ENCODE peak calls at places on chromosomes 16 and 17, in ten cellular contexts. U, V, P, J, R, K, I, S, N and O are unnamed samples.

GRCh38 chr16:600781-601180 is 10.9 kb downstream of the RAB40C start:
- DNase-seq in U (no peak), V (no peak), P (no peak), J (no peak), R (no peak), K (peak; percentile 39), I (no peak), S (no peak), N (no peak), O (no peak)

GRCh38 chr16:12578001-12578400 is 225.7 kb downstream of the CPPED1 start:
- DNase-seq in U (no peak), V (no peak), P (no peak), J (no peak), R (no peak), K (no peak), I (no peak), S (no peak), N (no peak), O (no peak)

GRCh38 chr17:78226752-78227454 is 4.5 kb upstream of the TMEM235 start:
- DNase-seq in U (no peak), V (no peak), P (no peak), J (no peak), R (peak; percentile 38), K (no peak), I (no peak), S (no peak), N (no peak), O (no peak)

GRCh38 chr17:79789943-79790804 is 6.7 kb downstream of the CBX8 start:
- DNase-seq in U (no peak), V (peak; percentile 83), P (peak; percentile 55), J (no peak), R (no peak), K (peak; percentile 70), I (no peak), S (peak; percentile 57), N (no peak), O (peak; percentile 96)

GRCh38 chr16:51431517-51432241 is 280.6 kb upstream of the SALL1 start:
- DNase-seq in U (peak; percentile 95), V (no peak), P (no peak), J (no peak), R (no peak), K (no peak), I (no peak), S (no peak), N (peak; percentile 93), O (no peak)

GRCh38 chr16:12406840-12407690 is 396.6 kb downstream of the CPPED1 start:
- DNase-seq in U (no peak), V (no peak), P (no peak), J (no peak), R (no peak), K (no peak), I (no peak), S (no peak), N (no peak), O (no peak)

GRCh38 chr17:50511058-50511457 is 2.8 kb downstream of the MYCBPAP start:
- DNase-seq in U (no peak), V (no peak), P (no peak), J (no peak), R (no peak), K (no peak), I (no peak), S (no peak), N (no peak), O (no peak)

GRCh38 chr17:42667088-42667951 is 8.2 kb downstream of the TUBG2 start:
- DNase-seq in U (no peak), V (no peak), P (no peak), J (no peak), R (peak; percentile 76), K (no peak), I (peak; percentile 84), S (no peak), N (no peak), O (no peak)

GRCh38 chr16:56933828-56934598 is 2.1 kb downstream of the HERPUD1 start:
- DNase-seq in U (no peak), V (no peak), P (no peak), J (no peak), R (no peak), K (no peak), I (no peak), S (no peak), N (no peak), O (no peak)

GRCh38 chr16:74570412-74571301 is 36.3 kb downstream of the GLG1 start:
- DNase-seq in U (no peak), V (no peak), P (no peak), J (no peak), R (no peak), K (no peak), I (no peak), S (no peak), N (no peak), O (no peak)

GRCh38 chr16:84955427-84955826 is 55.9 kb downstream of the ZDHHC7 start:
- DNase-seq in U (no peak), V (no peak), P (no peak), J (no peak), R (no peak), K (no peak), I (no peak), S (no peak), N (no peak), O (no peak)

GRCh38 chr16:19143241-19143640 is 24.8 kb upstream of the SYT17 start:
- DNase-seq in U (no peak), V (no peak), P (no peak), J (no peak), R (no peak), K (no peak), I (no peak), S (no peak), N (no peak), O (peak; percentile 29)

GRCh38 chr17:15919466-15919865 is 25.5 kb upstream of the ADORA2B start:
- DNase-seq in U (no peak), V (no peak), P (no peak), J (no peak), R (no peak), K (no peak), I (no peak), S (no peak), N (no peak), O (no peak)

GRCh38 chr16:17281052-17281451 is 189.7 kb downstream of the XYLT1 start:
- DNase-seq in U (no peak), V (no peak), P (no peak), J (no peak), R (no peak), K (no peak), I (no peak), S (no peak), N (no peak), O (no peak)

GRCh38 chr16:14405611-14406537 is 224.2 kb downstream of the PARN start:
- DNase-seq in U (no peak), V (peak; percentile 94), P (peak; percentile 19), J (no peak), R (peak; percentile 55), K (peak; percentile 78), I (no peak), S (peak; percentile 41), N (no peak), O (no peak)

GRCh38 chr16:25110392-25110947 is 1.1 kb upstream of the LCMT1 start:
- DNase-seq in U (no peak), V (no peak), P (no peak), J (no peak), R (no peak), K (peak; percentile 78), I (no peak), S (no peak), N (no peak), O (no peak)

GRCh38 chr17:14429084-14429483 is 128.2 kb downstream of the HS3ST3B1 start:
- DNase-seq in U (no peak), V (no peak), P (no peak), J (no peak), R (no peak), K (peak; percentile 42), I (no peak), S (no peak), N (no peak), O (no peak)

GRCh38 chr17:50036455-50037320 is 19.2 kb upstream of the ITGA3 start:
- DNase-seq in U (no peak), V (no peak), P (no peak), J (no peak), R (no peak), K (no peak), I (peak; percentile 50), S (no peak), N (no peak), O (no peak)

GRCh38 chr17:67993153-67993997 is 2.9 kb downstream of the C17orf58 start:
- DNase-seq in U (no peak), V (peak; percentile 88), P (peak; percentile 89), J (peak; percentile 58), R (peak; percentile 81), K (peak; percentile 97), I (peak; percentile 87), S (peak; percentile 75), N (peak; percentile 66), O (no peak)

GRCh38 chr17:2369551-2370210 is 31.2 kb downstream of the MNT start:
- DNase-seq in U (no peak), V (no peak), P (no peak), J (no peak), R (no peak), K (peak; percentile 28), I (no peak), S (no peak), N (no peak), O (no peak)
- TF ChIP-seq CTCF in U (no peak), V (peak; percentile 24), P (peak; percentile 10), J (no peak), R (no peak), K (peak; percentile 50), I (no peak), S (no peak), N (no peak), O (no peak)

GRCh38 chr17:75260679-75261335 is 599 bp downstream of the GGA3 start:
- DNase-seq in U (no peak), V (no peak), P (no peak), J (no peak), R (no peak), K (no peak), I (no peak), S (no peak), N (no peak), O (no peak)
- TF ChIP-seq CTCF in U (no peak), V (no peak), P (no peak), J (no peak), R (no peak), K (peak; percentile 58), I (peak; percentile 11), S (no peak), N (no peak), O (peak; percentile 13)

DNA sequence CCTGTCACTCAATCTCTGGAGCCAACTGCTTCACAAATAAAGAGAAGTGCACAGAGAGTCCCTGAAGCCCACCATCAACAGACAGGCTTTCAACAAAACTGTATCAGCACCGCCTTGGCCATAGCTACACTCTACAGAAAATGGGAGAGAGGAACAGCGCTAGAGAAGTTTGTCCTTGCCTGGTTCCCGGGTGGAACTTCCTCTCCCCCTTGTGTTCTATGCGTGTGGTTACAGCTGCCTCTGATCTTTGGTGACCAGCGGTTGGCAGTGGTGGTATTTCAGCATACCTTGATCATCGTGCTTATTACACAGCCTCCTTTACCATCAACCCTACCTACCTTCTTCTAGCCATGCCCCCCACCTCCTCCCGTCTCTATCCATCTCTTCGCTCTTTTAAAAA is 91.4 kb upstream of the CCL2 start:
- DNase-seq in U (no peak), V (peak; percentile 17), P (no peak), J (no peak), R (no peak), K (no peak), I (no peak), S (no peak), N (no peak), O (no peak)
- TF ChIP-seq CTCF in U (peak; percentile 30), V (peak; percentile 69), P (peak; percentile 67), J (no peak), R (peak; percentile 17), K (peak; percentile 30), I (peak; percentile 34), S (no peak), N (peak; percentile 52), O (peak; percentile 51)

GRCh38 chr16:31200821-31201510 is 1.6 kb downstream of the PYCARD start:
- DNase-seq in U (no peak), V (no peak), P (no peak), J (no peak), R (peak; percentile 68), K (peak; percentile 49), I (no peak), S (no peak), N (no peak), O (no peak)
- TF ChIP-seq CTCF in U (peak; percentile 19), V (peak; percentile 55), P (peak; percentile 20), J (no peak), R (no peak), K (peak; percentile 51), I (no peak), S (no peak), N (peak; percentile 8), O (no peak)